ENCODE peak calls at places on chromosomes 6 and 20, in eight cellular contexts. Z is SK-N-SH treated with all-trans-retinoic acid at 6 μM for 48 hours; W is T-cell; Y is effector memory CD8-positive, alpha-beta T cell; F is activated CD8-positive, alpha-beta memory T cell treated with anti-CD3 and anti-CD28 coated beads, Interleukin-2, amount 10 ng/mL, durations not matched to agents 7 days and 5 days; H is left lung; U is activated B cell treated with CpG ODN at 0.5 μM for 24 hours; B is Panc1. V is an unnamed sample.

GRCh38 chr6:148874698-148875293 is 128.0 kb downstream of the UST start:
- ATAC-seq in Y (no peak), W (no peak), U (no peak), F (no peak), H (no peak), Z (peak; percentile 46), B (no peak), V (no peak)

GRCh38 chr20:32278199-32278643 is 770 bp downstream of the KIF3B start:
- ATAC-seq in Y (peak; percentile 20), W (peak; percentile 5), Z (no peak), B (peak; percentile 5), U (peak; percentile 79), F (peak; percentile 29), H (peak; percentile 18), V (peak; percentile 93)

GRCh38 chr6:114081730-114082129 is 110.8 kb upstream of the HDAC2 start:
- ATAC-seq in H (no peak), Z (no peak), U (no peak), Y (no peak), B (no peak), F (no peak), W (no peak), V (no peak)

GRCh38 chr6:108549741-108550140 is 11.0 kb upstream of the FOXO3 start:
- ATAC-seq in F (no peak), Y (no peak), Z (no peak), U (no peak), W (no peak), B (no peak), H (no peak), V (no peak)

GRCh38 chr6:5457036-5457435 is 195.7 kb downstream of the FARS2 start:
- ATAC-seq in Y (no peak), H (no peak), F (no peak), U (no peak), B (no peak), W (no peak), Z (peak; percentile 70), V (no peak)

GRCh38 chr6:51473996-51474975 is 613.1 kb downstream of the PKHD1 start:
- ATAC-seq in F (no peak), H (no peak), Z (no peak), B (no peak), Y (no peak), W (no peak), U (no peak), V (no peak)

GRCh38 chr6:159719287-159719686 is 8.0 kb upstream of the WTAP start:
- ATAC-seq in Y (no peak), B (no peak), W (no peak), Z (no peak), U (no peak), F (no peak), H (no peak), V (no peak)

GRCh38 chr6:34934516-34934915 is 45.5 kb downstream of the ANKS1A start:
- ATAC-seq in H (peak; percentile 62), Z (no peak), W (no peak), F (no peak), B (no peak), U (no peak), Y (no peak), V (no peak)

GRCh38 chr6:125066140-125066539 is 87.4 kb upstream of the TPD52L1 start:
- ATAC-seq in W (no peak), H (no peak), F (no peak), Y (no peak), U (no peak), Z (no peak), B (no peak), V (no peak)

GRCh38 chr20:43389839-43390626 is 67.7 kb upstream of the SRSF6 start:
- ATAC-seq in F (no peak), Y (no peak), H (peak; percentile 30), U (no peak), B (peak; percentile 62), Z (no peak), W (no peak), V (peak; percentile 27)

GRCh38 chr6:20006039-20006438 is 168.9 kb downstream of the ID4 start:
- ATAC-seq in Z (no peak), U (no peak), F (no peak), H (no peak), B (no peak), Y (no peak), W (no peak), V (no peak)

GRCh38 chr6:83708546-83708969 is 343 bp downstream of the SNAP91 start:
- ATAC-seq in W (no peak), H (peak; percentile 69), Z (peak; percentile 76), Y (no peak), F (no peak), U (no peak), B (peak; percentile 72), V (peak; percentile 46)

GRCh38 chr20:20237093-20237959 is 130.6 kb upstream of the INSM1 start:
- ATAC-seq in Z (peak; percentile 90), B (peak; percentile 76), H (peak; percentile 93), Y (peak; percentile 73), F (peak; percentile 39), W (no peak), U (no peak), V (no peak)

GRCh38 chr20:63658749-63659187 is 656 bp downstream of the RTEL1 start:
- ATAC-seq in H (peak; percentile 30), Z (peak; percentile 48), Y (peak; percentile 10), W (peak; percentile 4), U (peak; percentile 15), F (peak; percentile 12), B (peak; percentile 26), V (peak; percentile 56)

GRCh38 chr20:36670665-36671357 is 24.8 kb upstream of the SLA2 start:
- ATAC-seq in W (no peak), Z (no peak), Y (no peak), B (no peak), H (no peak), F (no peak), U (no peak), V (no peak)

GRCh38 chr6:80156204-80156603 is 49.7 kb downstream of the BCKDHB start:
- ATAC-seq in Z (no peak), U (no peak), H (no peak), Y (no peak), F (no peak), B (no peak), W (no peak), V (no peak)

GRCh38 chr20:24439737-24440136 is 29.7 kb upstream of the SYNDIG1 start:
- ATAC-seq in B (no peak), H (no peak), U (no peak), Y (no peak), W (no peak), F (no peak), Z (no peak), V (no peak)

GRCh38 chr6:4637691-4638433 is 138.3 kb upstream of the CDYL start:
- ATAC-seq in W (no peak), Y (no peak), B (no peak), U (peak; percentile 34), Z (no peak), H (peak; percentile 56), F (peak; percentile 98), V (peak; percentile 95)

GRCh38 chr20:50111120-50111828 is 1.7 kb downstream of the UBE2V1 start:
- ATAC-seq in W (no peak), H (no peak), F (peak; percentile 15), U (no peak), B (no peak), Z (no peak), Y (no peak), V (no peak)

GRCh38 chr6:111794716-111795452 is 78.4 kb downstream of the FYN start:
- ATAC-seq in W (peak; percentile 27), B (no peak), H (no peak), F (peak; percentile 63), U (no peak), Z (no peak), Y (peak; percentile 44), V (no peak)

GRCh38 chr6:89716532-89716931 is 78.0 kb upstream of the LYRM2 start:
- ATAC-seq in Y (no peak), H (no peak), F (no peak), Z (no peak), B (no peak), W (no peak), U (no peak), V (no peak)

GRCh38 chr20:52746190-52746589 is 226.0 kb upstream of the TSHZ2 start:
- ATAC-seq in Y (no peak), Z (no peak), B (no peak), W (no peak), H (no peak), U (no peak), F (no peak), V (no peak)

GRCh38 chr6:43173496-43174262 is 2.6 kb downstream of the SRF start:
- ATAC-seq in B (no peak), F (no peak), H (no peak), W (no peak), Z (no peak), U (no peak), Y (no peak), V (no peak)

GRCh38 chr6:31113861-31114539 is 600 bp upstream of the PSORS1C1 start:
- ATAC-seq in Z (peak; percentile 28), H (peak; percentile 32), Y (no peak), U (no peak), B (peak; percentile 3), F (no peak), W (no peak), V (no peak)

GRCh38 chr6:30555428-30556005 is 772 bp downstream of the GNL1 start:
- ATAC-seq in H (peak; percentile 5), U (no peak), Z (peak; percentile 27), W (no peak), F (no peak), B (no peak), Y (no peak), V (no peak)

GRCh38 chr6:163630096-163630495 is 215.6 kb downstream of the QKI start:
- ATAC-seq in W (no peak), Z (no peak), F (no peak), H (no peak), U (no peak), B (no peak), Y (no peak), V (no peak)

GRCh38 chr6:96065211-96065610 is 49.4 kb downstream of the FUT9 start:
- ATAC-seq in B (no peak), H (no peak), F (no peak), Y (no peak), W (no peak), U (no peak), Z (no peak), V (no peak)

GRCh38 chr20:7428946-7429345 is 511.3 kb downstream of the HAO1 start:
- ATAC-seq in U (no peak), Y (no peak), B (no peak), W (no peak), Z (no peak), F (no peak), H (no peak), V (no peak)

GRCh38 chr20:5863040-5863811 is 87.1 kb downstream of the TRMT6 start:
- ATAC-seq in Y (no peak), Z (peak; percentile 60), F (peak; percentile 68), U (no peak), W (no peak), H (peak; percentile 42), B (no peak), V (no peak)

GRCh38 chr6:116680880-116681672 is at the start of gene KPNA5:
- ATAC-seq in U (peak; percentile 92), W (peak; percentile 97), Z (peak; percentile 97), B (peak; percentile 96), Y (peak; percentile 87), H (peak; percentile 97), F (peak; percentile 95), V (peak; percentile 98)

GRCh38 chr20:32609371-32609773 is 24.2 kb upstream of the NOL4L start:
- ATAC-seq in W (no peak), U (no peak), F (no peak), B (no peak), Y (no peak), Z (no peak), H (no peak), V (no peak)

GRCh38 chr20:50744143-50744792 is 12.9 kb downstream of the PARD6B start:
- ATAC-seq in U (no peak), Y (no peak), W (no peak), Z (peak; percentile 97), F (no peak), B (peak; percentile 69), H (peak; percentile 76), V (no peak)